ENCODE peak calls at places on chromosomes 13 and 19, in nine cellular contexts. G is aorta, J is cardiac muscle cell, M is IMR-90, E is bronchial epithelial cell, S is mammary epithelial cell, I is GM23248, P is AG10803, C is tibial artery. O is an unnamed sample.

GRCh38 chr19:53915000-53915399 is 5.9 kb downstream of the CACNG7 start:
- DNase-seq in G (no peak), J (no peak), M (no peak), E (no peak), S (no peak), I (no peak), P (no peak), C (no peak), O (no peak)

GRCh38 chr19:16998635-16999194 is 27.9 kb downstream of the CPAMD8 start:
- DNase-seq in G (no peak), J (no peak), M (no peak), E (no peak), S (no peak), I (no peak), P (no peak), C (no peak), O (no peak)

GRCh38 chr19:33953592-33953991 is 156.9 kb downstream of the KCTD15 start:
- DNase-seq in G (no peak), J (no peak), M (no peak), E (no peak), S (no peak), I (no peak), P (no peak), C (no peak), O (no peak)

GRCh38 chr13:48660356-48661076 is 6.8 kb downstream of the CYSLTR2 start:
- DNase-seq in G (no peak), J (no peak), M (no peak), E (no peak), S (no peak), I (no peak), P (no peak), C (no peak), O (no peak)

GRCh38 chr19:38134538-38135149 is 89.4 kb downstream of the DPF1 start:
- DNase-seq in G (no peak), J (peak), M (peak), E (peak), S (peak), I (peak), P (peak), C (no peak), O (peak)

GRCh38 chr19:4338441-4339350 is at the start of gene STAP2:
- DNase-seq in G (no peak), J (peak), M (no peak), E (peak), S (peak), I (no peak), P (no peak), C (no peak), O (no peak)

GRCh38 chr19:49145485-49146407 is 9.4 kb downstream of the HRC start:
- DNase-seq in G (peak), J (peak), M (peak), E (no peak), S (peak), I (peak), P (peak), C (peak), O (peak)

GRCh38 chr19:49988433-49988832 is 27.5 kb upstream of the SIGLEC11 start:
- DNase-seq in G (no peak), J (no peak), M (peak), E (peak), S (peak), I (peak), P (peak), C (no peak), O (peak)

GRCh38 chr13:42047561-42048322 is 706 bp upstream of the DGKH start:
- DNase-seq in G (peak), J (peak), M (peak), E (peak), S (peak), I (peak), P (peak), C (peak), O (peak)

GRCh38 chr13:90416519-90416918 is 931.0 kb upstream of the MIR17HG start:
- DNase-seq in G (no peak), J (peak), M (peak), E (no peak), S (peak), I (peak), P (peak), C (no peak), O (peak)

GRCh38 chr13:35014606-35015005 is 72.5 kb downstream of the NBEA start:
- DNase-seq in G (no peak), J (no peak), M (no peak), E (no peak), S (no peak), I (no peak), P (no peak), C (no peak), O (no peak)

GRCh38 chr19:42420055-42420544 is 7.1 kb downstream of the LIPE start:
- DNase-seq in G (peak), J (peak), M (peak), E (peak), S (peak), I (peak), P (peak), C (no peak), O (peak)

GRCh38 chr19:44401108-44401786 is at the start of gene ZNF285:
- DNase-seq in G (peak), J (peak), M (peak), E (peak), S (peak), I (peak), P (peak), C (peak), O (peak)

DNA sequence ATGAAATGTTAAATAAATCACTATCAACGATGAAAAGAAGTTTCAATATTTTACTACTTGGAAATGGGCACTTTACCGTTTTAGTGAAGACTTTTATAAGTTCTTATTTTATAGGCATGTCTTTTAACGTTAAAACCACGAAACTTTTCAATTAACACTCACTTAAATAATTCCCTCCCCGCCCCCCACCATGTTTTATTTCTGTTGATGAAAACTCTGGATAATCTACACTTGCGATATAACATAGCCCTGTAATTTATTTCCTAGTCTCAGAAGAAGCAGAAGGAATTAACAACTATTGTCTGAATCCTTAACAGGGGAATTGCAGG is 343 bp upstream of the ZNF285 start:
- DNase-seq in G (no peak), J (no peak), M (no peak), E (no peak), S (no peak), I (no peak), P (no peak), C (no peak), O (no peak)
- H3K4me3 ChIP-seq in G (no peak), J (peak), M (peak), E (peak), S (peak), I (peak), P (peak), C (peak), O (peak)

GRCh38 chr19:47483200-47483599 is 819 bp downstream of the KPTN start:
- DNase-seq in G (no peak), J (no peak), M (no peak), E (no peak), S (no peak), I (no peak), P (no peak), C (no peak), O (no peak)
- H3K4me3 ChIP-seq in G (no peak), J (no peak), M (no peak), E (no peak), S (peak), I (peak), P (peak), C (no peak), O (peak)

GRCh38 chr19:55606471-55606787 is 982 bp downstream of the ZNF865 start:
- DNase-seq in G (no peak), J (no peak), M (no peak), E (no peak), S (no peak), I (no peak), P (no peak), C (no peak), O (no peak)

GRCh38 chr19:55603581-55604292 is 1.7 kb upstream of the ZNF865 start:
- DNase-seq in G (no peak), J (no peak), M (no peak), E (no peak), S (no peak), I (no peak), P (no peak), C (no peak), O (no peak)

GRCh38 chr19:55606817-55607216 is 1.4 kb downstream of the ZNF865 start:
- DNase-seq in G (no peak), J (no peak), M (no peak), E (no peak), S (no peak), I (no peak), P (no peak), C (no peak), O (no peak)

GRCh38 chr19:55605637-55606470 is at the start of gene ZNF865:
- DNase-seq in G (peak), J (peak), M (peak), E (peak), S (peak), I (peak), P (peak), C (peak), O (peak)

GRCh38 chr19:55605207-55605636 is 225 bp upstream of the ZNF865 start:
- DNase-seq in G (peak), J (peak), M (peak), E (peak), S (peak), I (peak), P (peak), C (peak), O (peak)
- H3K4me3 ChIP-seq in G (peak), J (peak), M (peak), E (peak), S (peak), I (peak), P (peak), C (peak), O (peak)

DNA sequence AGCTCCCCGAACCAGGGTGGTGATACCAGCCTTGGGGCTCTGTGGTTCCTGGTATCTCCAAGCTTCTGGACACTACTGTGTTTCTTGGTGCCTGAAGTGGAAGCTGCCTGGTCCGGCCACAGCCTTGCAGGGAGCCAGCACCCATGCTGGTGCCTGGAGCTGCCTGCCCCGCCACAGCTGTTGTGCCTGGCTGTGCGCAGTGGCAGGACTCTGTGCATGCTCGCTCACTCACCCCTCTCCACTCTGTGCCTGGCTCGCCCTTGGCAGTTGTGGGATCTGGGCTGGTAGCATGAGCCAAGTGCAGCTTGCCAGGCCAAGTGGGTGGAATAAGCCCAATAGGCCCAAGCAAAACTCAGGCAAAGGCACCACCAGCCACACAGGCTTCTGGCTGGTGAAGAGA is 1225.3 kb downstream of the SLITRK5 start:
- DNase-seq in G (peak), J (no peak), M (no peak), E (no peak), S (no peak), I (no peak), P (no peak), C (no peak), O (no peak)
- H3K4me3 ChIP-seq in G (no peak), J (no peak), M (no peak), E (no peak), S (no peak), I (no peak), P (no peak), C (no peak), O (no peak)

DNA sequence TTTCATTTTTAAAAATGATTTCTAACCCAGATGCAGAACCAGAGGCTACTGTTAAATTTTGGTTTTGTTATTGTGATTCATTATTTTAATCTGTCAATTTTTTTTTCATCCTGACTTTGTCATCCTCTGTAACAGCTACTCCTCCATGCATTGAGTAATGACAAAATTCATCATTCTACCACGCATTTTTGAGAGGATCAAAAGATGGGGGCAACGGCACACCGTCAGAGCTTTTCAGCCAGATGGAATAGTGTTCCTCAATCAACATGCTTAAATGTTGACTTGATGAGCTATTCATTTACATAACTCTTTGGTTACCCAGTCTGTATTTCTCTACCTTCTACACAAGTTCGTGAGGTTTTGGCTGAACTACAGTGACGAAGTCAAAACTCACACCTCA is 486.3 kb downstream of the EFNB2 start:
- DNase-seq in G (no peak), J (no peak), M (no peak), E (no peak), S (no peak), I (no peak), P (no peak), C (no peak), O (no peak)
- H3K4me3 ChIP-seq in G (no peak), J (no peak), M (no peak), E (no peak), S (no peak), I (no peak), P (no peak), C (no peak), O (no peak)

DNA sequence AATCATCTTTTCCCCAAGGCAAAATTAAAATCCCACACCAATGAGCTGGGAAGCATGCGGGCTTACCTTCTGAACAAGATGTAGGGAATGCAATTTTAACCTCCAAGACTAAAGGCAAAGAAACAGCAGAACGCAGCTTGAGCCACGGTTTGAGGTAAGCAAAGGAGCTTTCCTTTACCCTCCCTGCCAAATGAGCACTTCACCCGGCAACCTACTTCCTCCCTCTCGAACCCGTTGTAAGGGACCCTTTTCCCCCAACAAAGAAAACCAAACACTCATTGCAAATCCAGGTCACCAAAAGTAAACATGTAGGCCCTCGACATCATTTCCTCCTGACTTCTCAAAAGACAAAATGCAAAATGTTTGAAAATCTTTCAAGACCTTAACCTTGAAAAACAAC is 65.3 kb downstream of the ABCC4 start:
- DNase-seq in G (no peak), J (no peak), M (no peak), E (no peak), S (no peak), I (no peak), P (no peak), C (no peak), O (no peak)
- H3K4me3 ChIP-seq in G (no peak), J (no peak), M (no peak), E (no peak), S (no peak), I (no peak), P (no peak), C (no peak), O (no peak)

O was measured in MG63.